ENCODE peak calls at places on chromosomes 2 and 18, in eight cellular contexts. O is K562, U is endothelial cell of umbilical vein, Q is GM12878, L is H1, E is HepG2, G is GM23338, A is HCT116. V is an unnamed sample.

GRCh38 chr18:75211721-75212625 is 1.4 kb downstream of the TSHZ1 start:
- DNase-seq in O (peak), U (peak), Q (no peak), L (peak), E (peak), G (peak), A (no peak), V (no peak)

GRCh38 chr2:26122633-26123032 is 50.3 kb upstream of the GAREM2 start:
- DNase-seq in O (no peak), U (no peak), Q (no peak), L (no peak), E (no peak), G (no peak), A (no peak), V (no peak)

GRCh38 chr2:8643238-8643995 is 38.4 kb upstream of the ID2 start:
- DNase-seq in O (no peak), U (no peak), Q (no peak), L (no peak), E (no peak), G (no peak), A (no peak), V (no peak)

GRCh38 chr2:38629684-38630083 is 27.0 kb upstream of the HNRNPLL start:
- DNase-seq in O (no peak), U (no peak), Q (no peak), L (no peak), E (no peak), G (no peak), A (no peak), V (no peak)

GRCh38 chr2:240959941-240960308 is 38.5 kb upstream of the SNED1 start:
- DNase-seq in O (no peak), U (no peak), Q (no peak), L (peak), E (no peak), G (no peak), A (no peak), V (no peak)

GRCh38 chr2:232505805-232506360 is 14.3 kb upstream of the PRSS56 start:
- DNase-seq in O (no peak), U (no peak), Q (no peak), L (no peak), E (no peak), G (no peak), A (no peak), V (no peak)

GRCh38 chr18:7459851-7460774 is 107.0 kb upstream of the PTPRM start:
- DNase-seq in O (no peak), U (no peak), Q (no peak), L (no peak), E (peak), G (peak), A (no peak), V (no peak)

GRCh38 chr2:160869411-160869810 is 290.8 kb upstream of the TANK start:
- DNase-seq in O (no peak), U (no peak), Q (no peak), L (no peak), E (no peak), G (no peak), A (no peak), V (no peak)

GRCh38 chr2:60794271-60794863 is 38.3 kb downstream of the PAPOLG start:
- DNase-seq in O (peak), U (peak), Q (no peak), L (no peak), E (peak), G (peak), A (no peak), V (no peak)

GRCh38 chr2:201057089-201057499 is 14.4 kb downstream of the HYCC2 start:
- DNase-seq in O (no peak), U (no peak), Q (no peak), L (no peak), E (peak), G (no peak), A (no peak), V (no peak)

GRCh38 chr2:12819098-12819465 is 102.3 kb downstream of the TRIB2 start:
- DNase-seq in O (no peak), U (peak), Q (no peak), L (no peak), E (no peak), G (peak), A (no peak), V (no peak)

GRCh38 chr2:1553671-1554295 is 140.5 kb downstream of the TPO start:
- DNase-seq in O (no peak), U (no peak), Q (no peak), L (no peak), E (no peak), G (peak), A (peak), V (no peak)

GRCh38 chr2:237022533-237022932 is 63.2 kb upstream of the COPS8 start:
- DNase-seq in O (no peak), U (no peak), Q (no peak), L (no peak), E (no peak), G (no peak), A (no peak), V (no peak)

GRCh38 chr2:164782323-164782722 is 59.3 kb downstream of the COBLL1 start:
- DNase-seq in O (no peak), U (peak), Q (no peak), L (no peak), E (no peak), G (no peak), A (no peak), V (peak)

GRCh38 chr18:46097378-46097852 is 681 bp downstream of the ATP5F1A start:
- DNase-seq in O (no peak), U (no peak), Q (no peak), L (no peak), E (no peak), G (no peak), A (no peak), V (no peak)

GRCh38 chr2:210663574-210663973 is 107.2 kb downstream of the CPS1 start:
- DNase-seq in O (peak), U (peak), Q (no peak), L (no peak), E (peak), G (peak), A (no peak), V (peak)

GRCh38 chr2:234421-234820 is 29.4 kb downstream of the SH3YL1 start:
- DNase-seq in O (no peak), U (no peak), Q (no peak), L (no peak), E (peak), G (no peak), A (no peak), V (no peak)

GRCh38 chr2:109324859-109325258 is 195.9 kb downstream of the SH3RF3 start:
- DNase-seq in O (no peak), U (peak), Q (no peak), L (no peak), E (no peak), G (no peak), A (no peak), V (no peak)

GRCh38 chr2:202429164-202429980 is 53.2 kb downstream of the BMPR2 start:
- DNase-seq in O (no peak), U (peak), Q (no peak), L (no peak), E (no peak), G (no peak), A (no peak), V (no peak)

GRCh38 chr2:112542974-112543760 is 902 bp downstream of the POLR1B start:
- DNase-seq in O (no peak), U (peak), Q (no peak), L (no peak), E (peak), G (peak), A (peak), V (no peak)

GRCh38 chr2:107325983-107326786 is 440.2 kb upstream of the ST6GAL2 start:
- DNase-seq in O (no peak), U (no peak), Q (no peak), L (no peak), E (no peak), G (no peak), A (no peak), V (no peak)

GRCh38 chr18:77608807-77609206 is 359.2 kb downstream of the GALR1 start:
- DNase-seq in O (no peak), U (no peak), Q (no peak), L (no peak), E (no peak), G (no peak), A (no peak), V (no peak)

GRCh38 chr2:85706604-85707296 is 12.6 kb downstream of the GNLY start:
- DNase-seq in O (no peak), U (no peak), Q (no peak), L (no peak), E (no peak), G (no peak), A (no peak), V (no peak)
- TF ChIP-seq POLR2AphosphoS5 in O (no peak), U (no peak), Q (no peak), L (no peak), E (no peak), G (no peak), A (no peak), V (no peak)

GRCh38 chr2:217931846-217932560 is 70.8 kb downstream of the TNS1 start:
- DNase-seq in O (no peak), U (no peak), Q (no peak), L (no peak), E (no peak), G (no peak), A (no peak), V (no peak)
- TF ChIP-seq EZH2 in O (no peak), U (no peak), Q (no peak), L (no peak), E (no peak), G (no peak), A (no peak), V (no peak)

GRCh38 chr2:44268259-44268649 is 7.0 kb upstream of the SLC3A1 start:
- DNase-seq in O (no peak), U (no peak), Q (no peak), L (no peak), E (no peak), G (no peak), A (no peak), V (no peak)

GRCh38 chr2:44273076-44273475 is 2.2 kb upstream of the SLC3A1 start:
- DNase-seq in O (no peak), U (no peak), Q (no peak), L (no peak), E (no peak), G (no peak), A (no peak), V (no peak)

GRCh38 chr2:44271296-44271695 is 4.0 kb upstream of the SLC3A1 start:
- DNase-seq in O (peak), U (no peak), Q (no peak), L (no peak), E (no peak), G (peak), A (no peak), V (no peak)

GRCh38 chr2:44269831-44270230 is 5.4 kb upstream of the SLC3A1 start:
- DNase-seq in O (no peak), U (no peak), Q (no peak), L (no peak), E (no peak), G (no peak), A (no peak), V (no peak)

GRCh38 chr2:44267269-44268258 is 7.7 kb upstream of the SLC3A1 start:
- DNase-seq in O (no peak), U (no peak), Q (no peak), L (no peak), E (no peak), G (no peak), A (no peak), V (no peak)
- TF ChIP-seq POLR2AphosphoS5 in O (no peak), U (no peak), Q (no peak), L (no peak), E (no peak), G (no peak), A (no peak), V (no peak)

DNA sequence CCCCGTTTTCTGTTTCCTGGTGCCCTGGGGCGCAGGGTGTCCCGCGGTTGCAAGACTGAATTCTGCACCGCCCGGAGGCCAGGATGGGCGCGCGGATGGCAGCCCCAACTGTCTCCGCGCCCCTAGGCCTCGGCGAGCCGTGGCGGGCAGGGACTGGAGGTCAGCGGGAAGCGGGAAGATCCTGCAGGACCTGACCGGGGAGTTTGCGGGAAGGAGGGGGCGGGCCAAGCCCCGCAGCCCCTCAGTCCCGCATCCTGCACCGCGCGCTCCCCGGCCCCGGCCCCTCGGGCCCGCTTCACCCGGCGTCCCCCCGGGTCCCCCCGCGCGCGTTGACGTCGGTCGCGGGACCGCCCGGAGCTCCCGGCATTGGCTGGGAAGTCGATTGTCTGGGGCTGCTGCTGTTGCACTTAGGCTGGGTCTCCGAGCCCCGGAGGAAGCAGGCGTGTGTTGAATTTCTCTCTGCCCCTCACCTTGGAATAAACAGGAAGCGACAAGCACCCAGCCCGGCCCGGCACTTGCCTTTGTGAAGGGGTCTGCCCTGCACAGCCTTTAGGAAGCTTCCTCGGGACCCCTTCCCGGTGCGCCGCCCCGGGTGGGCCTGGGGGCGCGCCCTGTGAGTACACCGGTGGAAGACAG is at the start of gene LDLRAD4:
- DNase-seq in O (no peak), U (peak), Q (no peak), L (peak), E (no peak), G (peak), A (no peak), V (no peak)
- TF ChIP-seq EZH2 in O (no peak), U (peak), Q (no peak), L (peak), E (no peak), G (peak), A (no peak), V (no peak)

DNA sequence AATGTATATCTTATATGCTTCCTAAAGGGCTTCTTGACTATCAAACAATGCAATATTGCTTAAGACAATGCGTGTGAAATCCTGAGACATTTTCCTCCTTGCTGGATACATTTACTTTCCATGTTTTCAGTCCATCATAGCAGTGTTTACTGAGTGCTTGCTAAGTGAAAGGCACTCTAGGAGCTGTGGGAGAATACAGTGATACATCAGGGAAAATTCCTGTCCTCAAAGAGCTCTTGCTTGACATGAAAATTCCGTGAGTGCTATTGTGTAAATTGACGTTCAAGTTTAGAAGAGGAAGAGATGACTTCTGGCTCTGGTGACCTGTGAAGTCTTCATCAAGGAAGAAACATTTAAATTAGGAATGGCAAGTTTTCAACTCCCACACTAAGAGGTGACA is 449.4 kb upstream of the SOX11 start:
- DNase-seq in O (no peak), U (no peak), Q (no peak), L (no peak), E (no peak), G (no peak), A (no peak), V (no peak)
- TF ChIP-seq POLR2AphosphoS5 in O (no peak), U (no peak), Q (no peak), L (no peak), E (no peak), G (no peak), A (no peak), V (no peak)

GRCh38 chr18:57440331-57441101 is 5.3 kb downstream of the ONECUT2 start:
- DNase-seq in O (no peak), U (no peak), Q (no peak), L (peak), E (no peak), G (peak), A (no peak), V (no peak)
- TF ChIP-seq EZH2 in O (no peak), U (peak), Q (no peak), L (peak), E (no peak), G (peak), A (no peak), V (no peak)

DNA sequence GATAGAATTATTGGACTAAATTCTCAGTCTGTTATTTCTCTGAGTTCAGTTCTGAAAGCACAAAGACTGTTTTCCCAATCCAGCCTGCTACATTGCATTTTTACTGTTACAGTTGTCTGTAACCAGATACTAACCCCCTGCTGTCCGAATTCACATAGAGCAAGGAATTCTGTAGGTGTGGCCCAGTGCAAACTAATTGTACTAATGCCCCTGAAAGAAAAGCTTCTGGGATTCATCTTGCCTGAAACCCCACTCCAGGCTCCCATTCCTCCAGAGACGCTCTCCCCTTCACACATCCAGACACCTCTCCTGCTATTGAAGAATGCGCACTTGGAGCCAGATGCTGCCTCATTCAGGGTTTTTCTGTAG is 127.0 kb downstream of the TTC32 start:
- DNase-seq in O (no peak), U (no peak), Q (no peak), L (peak), E (no peak), G (peak), A (no peak), V (no peak)
- TF ChIP-seq POLR2AphosphoS5 in O (no peak), U (no peak), Q (no peak), L (no peak), E (no peak), G (no peak), A (no peak), V (no peak)

DNA sequence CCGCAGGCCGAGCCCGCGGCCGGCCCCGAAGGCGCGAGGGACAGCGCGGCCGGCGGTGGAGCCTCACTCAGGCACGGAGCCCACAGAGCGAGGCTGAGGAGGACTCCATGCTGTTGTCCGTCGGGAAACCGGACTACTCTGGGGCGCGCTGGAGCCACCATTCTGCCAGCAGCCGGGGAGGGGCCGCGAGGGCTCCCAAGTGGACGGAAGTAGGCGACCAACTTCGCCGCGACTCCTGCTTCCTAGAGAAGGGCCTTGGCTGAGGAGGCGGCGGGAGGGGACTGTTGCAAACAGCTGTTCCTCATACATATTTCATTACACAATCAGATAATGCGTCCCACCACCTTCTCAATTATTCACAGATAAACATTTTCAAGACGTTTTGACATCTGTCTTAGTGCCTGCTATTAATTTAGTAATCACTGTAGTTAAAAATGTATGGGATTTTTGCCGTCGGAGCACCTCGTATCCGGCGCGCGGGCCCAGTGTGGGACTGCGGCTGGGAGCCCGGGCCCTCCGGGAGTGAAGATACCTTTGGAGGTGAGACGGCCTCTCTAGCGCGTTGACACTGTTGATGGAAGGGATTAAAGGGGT is 11.7 kb upstream of the SIX3 start:
- DNase-seq in O (no peak), U (no peak), Q (no peak), L (peak), E (no peak), G (peak), A (no peak), V (no peak)
- TF ChIP-seq EZH2 in O (no peak), U (peak), Q (no peak), L (no peak), E (no peak), G (peak), A (no peak), V (no peak)

DNA sequence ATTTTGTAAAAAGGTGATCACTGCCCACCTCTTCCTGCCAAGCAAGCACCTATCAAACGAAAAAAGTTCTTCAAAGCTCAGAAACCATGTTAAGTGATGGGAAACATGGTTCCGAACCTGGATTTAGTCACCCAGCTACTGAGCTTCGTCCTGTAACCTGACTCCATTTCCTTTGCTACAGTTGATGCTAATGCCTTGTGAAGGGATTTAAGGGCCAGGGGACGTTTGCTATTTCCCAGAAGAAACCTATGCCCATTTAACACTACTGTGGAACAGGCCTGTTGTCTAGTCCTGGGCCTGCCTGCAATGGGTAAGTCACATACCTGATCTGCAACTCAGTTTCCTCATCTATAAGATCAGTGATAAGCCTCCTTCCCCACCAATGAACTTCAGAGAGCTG is 14.8 kb downstream of the SERPINE2 start:
- DNase-seq in O (no peak), U (no peak), Q (no peak), L (no peak), E (no peak), G (peak), A (no peak), V (no peak)
- TF ChIP-seq POLR2AphosphoS5 in O (no peak), U (no peak), Q (no peak), L (no peak), E (no peak), G (no peak), A (no peak), V (no peak)

DNA sequence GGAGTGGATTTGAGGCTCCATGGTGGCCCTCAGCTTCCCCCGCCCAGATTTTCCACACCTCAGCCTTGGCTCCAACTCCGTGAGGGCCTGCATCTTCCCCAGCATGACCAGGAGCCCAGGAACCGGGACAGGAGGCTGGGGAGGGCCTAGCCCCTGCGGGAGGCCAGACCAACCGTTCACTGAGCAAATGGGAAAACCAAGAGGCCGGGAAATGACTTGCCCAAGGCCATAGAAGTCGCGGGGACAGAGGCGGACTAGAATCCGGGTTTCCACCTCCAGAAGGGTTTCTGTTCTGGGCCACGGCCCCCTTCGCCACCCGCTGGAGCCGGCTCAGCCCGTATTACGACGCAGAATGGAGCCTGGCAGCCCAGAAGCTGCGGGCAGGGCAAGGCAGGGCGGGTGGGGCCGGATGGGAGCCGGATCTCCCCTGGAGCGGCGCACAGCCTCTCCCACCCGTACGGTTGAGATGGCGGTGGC is 7.9 kb upstream of the CRYBA2 start:
- DNase-seq in O (no peak), U (no peak), Q (no peak), L (no peak), E (no peak), G (no peak), A (no peak), V (no peak)
- TF ChIP-seq EZH2 in O (no peak), U (peak), Q (no peak), L (peak), E (no peak), G (peak), A (no peak), V (no peak)

V was measured in SK-N-MC.